ENCODE peak calls at places on chromosomes 5 and 9, in eight cellular contexts. Z is iris pigment epithelial cell; O is stimulated activated CD4-positive, alpha-beta T cell treated with anti-CD3 and anti-CD28 coated beads, Interleukin-1b, Interleukin-23, amount 100 ng/mL, for 24 hours; G is T-helper 9 cell; A is NCI-H1105; T is Peyer's patch; K is AG08395; X is progenitor cell of endocrine pancreas. M is an unnamed sample.

GRCh38 chr5:179257190-179257741 is 88.0 kb downstream of the ADAMTS2 start:
- DNase-seq in Z (no peak), O (no peak), G (no peak), A (no peak), T (no peak), K (no peak), X (no peak), M (no peak)

GRCh38 chr5:177471610-177472356 is 1.7 kb downstream of the DBN1 start:
- DNase-seq in Z (peak), O (no peak), G (no peak), A (no peak), T (no peak), K (no peak), X (no peak), M (no peak)

GRCh38 chr9:123687246-123687721 is 242.6 kb downstream of the DENND1A start:
- DNase-seq in Z (peak), O (no peak), G (no peak), A (no peak), T (no peak), K (no peak), X (no peak), M (no peak)

GRCh38 chr5:141821430-141821925 is 56.7 kb downstream of the PCDH1 start:
- DNase-seq in Z (peak), O (no peak), G (no peak), A (no peak), T (no peak), K (peak), X (no peak), M (peak)

GRCh38 chr5:178483620-178484019 is 106.6 kb downstream of the COL23A1 start:
- DNase-seq in Z (no peak), O (peak), G (peak), A (no peak), T (peak), K (no peak), X (no peak), M (no peak)

GRCh38 chr5:142981886-142982820 is 212.0 kb downstream of the ARHGAP26 start:
- DNase-seq in Z (peak), O (no peak), G (no peak), A (peak), T (no peak), K (peak), X (no peak), M (no peak)

GRCh38 chr9:100637787-100638186 is 59.9 kb downstream of the CAVIN4 start:
- DNase-seq in Z (no peak), O (no peak), G (no peak), A (no peak), T (no peak), K (no peak), X (peak), M (no peak)

GRCh38 chr9:3138236-3139229 is 294.6 kb upstream of the PUM3 start:
- DNase-seq in Z (peak), O (no peak), G (no peak), A (no peak), T (no peak), K (no peak), X (no peak), M (no peak)

GRCh38 chr9:121026260-121026691 is 23.8 kb downstream of the C5 start:
- DNase-seq in Z (peak), O (no peak), G (no peak), A (no peak), T (no peak), K (peak), X (no peak), M (no peak)

GRCh38 chr9:105694320-105694847 is at the start of gene TMEM38B:
- DNase-seq in Z (peak), O (peak), G (peak), A (peak), T (peak), K (peak), X (peak), M (no peak)

GRCh38 chr9:96031366-96031824 is 155.9 kb downstream of the ERCC6L2 start:
- DNase-seq in Z (no peak), O (no peak), G (no peak), A (peak), T (no peak), K (no peak), X (no peak), M (no peak)

GRCh38 chr5:96214442-96215197 is 218.4 kb downstream of the PCSK1 start:
- DNase-seq in Z (no peak), O (no peak), G (no peak), A (no peak), T (no peak), K (no peak), X (no peak), M (peak)

GRCh38 chr5:38515648-38516047 is 40.8 kb downstream of the LIFR start:
- DNase-seq in Z (peak), O (no peak), G (no peak), A (no peak), T (no peak), K (peak), X (no peak), M (no peak)

GRCh38 chr5:180313677-180314076 is 21.8 kb upstream of the MAPK9 start:
- DNase-seq in Z (no peak), O (peak), G (peak), A (peak), T (peak), K (no peak), X (no peak), M (no peak)

GRCh38 chr9:85224729-85225128 is 517.0 kb downstream of the AGTPBP1 start:
- DNase-seq in Z (peak), O (no peak), G (no peak), A (no peak), T (no peak), K (peak), X (no peak), M (peak)

GRCh38 chr9:20622330-20623020 is at the start of gene MLLT3:
- DNase-seq in Z (peak), O (peak), G (peak), A (peak), T (peak), K (peak), X (peak), M (peak)

GRCh38 chr5:29382735-29383280 is 1810.7 kb upstream of the CDH6 start:
- DNase-seq in Z (no peak), O (no peak), G (no peak), A (no peak), T (no peak), K (no peak), X (no peak), M (no peak)

GRCh38 chr9:75063556-75064305 is 24.2 kb downstream of the NMRK1 start:
- DNase-seq in Z (peak), O (no peak), G (no peak), A (no peak), T (no peak), K (peak), X (no peak), M (no peak)

GRCh38 chr9:38004809-38005560 is 64.0 kb downstream of the SHB start:
- DNase-seq in Z (no peak), O (no peak), G (no peak), A (no peak), T (no peak), K (no peak), X (no peak), M (no peak)

GRCh38 chr9:70407081-70407503 is 7.4 kb downstream of the KLF9 start:
- DNase-seq in Z (peak), O (no peak), G (no peak), A (peak), T (no peak), K (peak), X (no peak), M (peak)

GRCh38 chr5:108743344-108743743 is 4.4 kb upstream of the FER start:
- DNase-seq in Z (peak), O (no peak), G (no peak), A (no peak), T (no peak), K (peak), X (no peak), M (no peak)

GRCh38 chr9:74742792-74743389 is 144.8 kb downstream of the TRPM6 start:
- DNase-seq in Z (peak), O (no peak), G (no peak), A (no peak), T (no peak), K (peak), X (no peak), M (no peak)

GRCh38 chr5:142012186-142012785 is 541 bp downstream of the GNPDA1 start:
- DNase-seq in Z (peak), O (peak), G (peak), A (no peak), T (peak), K (peak), X (peak), M (no peak)

GRCh38 chr9:78291240-78291915 is 5.5 kb upstream of the PSAT1 start:
- DNase-seq in Z (no peak), O (no peak), G (no peak), A (no peak), T (no peak), K (no peak), X (no peak), M (no peak)

GRCh38 chr9:132012704-132013345 is 66.8 kb downstream of the MED27 start:
- DNase-seq in Z (no peak), O (no peak), G (no peak), A (no peak), T (no peak), K (no peak), X (no peak), M (no peak)

GRCh38 chr5:144028058-144028457 is 142.4 kb downstream of the YIPF5 start:
- DNase-seq in Z (peak), O (no peak), G (no peak), A (peak), T (no peak), K (peak), X (no peak), M (no peak)

GRCh38 chr5:168334161-168335094 is 43.0 kb downstream of the WWC1 start:
- DNase-seq in Z (peak), O (no peak), G (no peak), A (no peak), T (no peak), K (peak), X (no peak), M (peak)

GRCh38 chr5:21810737-21811316 is 1042.3 kb downstream of the CDH12 start:
- DNase-seq in Z (peak), O (no peak), G (no peak), A (peak), T (no peak), K (peak), X (no peak), M (no peak)

GRCh38 chr5:45643051-45643450 is 53.1 kb downstream of the HCN1 start:
- DNase-seq in Z (no peak), O (no peak), G (no peak), A (no peak), T (no peak), K (no peak), X (no peak), M (no peak)

GRCh38 chr5:41068169-41068568 is 3.0 kb downstream of the MROH2B start:
- DNase-seq in Z (no peak), O (no peak), G (no peak), A (peak), T (no peak), K (no peak), X (no peak), M (no peak)

GRCh38 chr5:144187699-144188294 is 17.1 kb downstream of the KCTD16 start:
- DNase-seq in Z (peak), O (peak), G (peak), A (peak), T (peak), K (peak), X (no peak), M (peak)

GRCh38 chr5:64594601-64595518 is 89.0 kb downstream of the RGS7BP start:
- DNase-seq in Z (no peak), O (no peak), G (no peak), A (no peak), T (no peak), K (no peak), X (no peak), M (no peak)

GRCh38 chr5:169183581-169183980 is 117.4 kb downstream of the SLIT3 start:
- DNase-seq in Z (no peak), O (no peak), G (no peak), A (no peak), T (no peak), K (peak), X (no peak), M (no peak)

GRCh38 chr9:119436261-119436660 is 67.0 kb upstream of the BRINP1 start:
- DNase-seq in Z (no peak), O (no peak), G (no peak), A (no peak), T (no peak), K (no peak), X (no peak), M (no peak)

GRCh38 chr9:120757268-120757900 is 35.8 kb downstream of the FBXW2 start:
- DNase-seq in Z (no peak), O (no peak), G (no peak), A (no peak), T (no peak), K (no peak), X (no peak), M (no peak)

M was measured in kidney epithelial cell.